ENCODE peak calls at places on chromosomes 6 and 20, in four cellular contexts. D, W, L and B are unnamed samples.

GRCh38 chr6:48071833-48072232 is 39.2 kb downstream of the PTCHD4 start:
- DNase-seq in D (no peak), W (no peak), L (no peak), B (no peak)

GRCh38 chr6:138018297-138018696 is 88.9 kb downstream of the PERP start:
- DNase-seq in D (no peak), W (no peak), L (no peak), B (no peak)

GRCh38 chr6:14305629-14306028 is 188.1 kb downstream of the CD83 start:
- DNase-seq in D (no peak), W (no peak), L (no peak), B (no peak)

GRCh38 chr6:11585426-11586016 is 48.0 kb downstream of the TMEM170B start:
- DNase-seq in D (no peak), W (no peak), L (no peak), B (no peak)

GRCh38 chr6:44291841-44292240 is 21.3 kb downstream of the AARS2 start:
- DNase-seq in D (no peak), W (no peak), L (no peak), B (no peak)

GRCh38 chr20:46977909-46978588 is 83.4 kb downstream of the EYA2 start:
- DNase-seq in D (no peak), W (no peak), L (no peak), B (no peak)

GRCh38 chr20:50726955-50727791 is 4.2 kb upstream of the PARD6B start:
- DNase-seq in D (no peak), W (no peak), L (no peak), B (no peak)

GRCh38 chr6:89952696-89953095 is 58.4 kb downstream of the GJA10 start:
- DNase-seq in D (peak), W (peak), L (no peak), B (peak)

GRCh38 chr6:3119040-3119723 is 671 bp downstream of the BPHL start:
- DNase-seq in D (no peak), W (no peak), L (no peak), B (no peak)

GRCh38 chr6:17556014-17556413 is 44.1 kb upstream of the FAM8A1 start:
- DNase-seq in D (no peak), W (no peak), L (no peak), B (no peak)

GRCh38 chr20:4717816-4718215 is 3.9 kb upstream of the PRND start:
- DNase-seq in D (no peak), W (no peak), L (no peak), B (no peak)